ENCODE peak calls at places on chromosome X, in four cellular contexts. S is left lung, J is sciatic nerve, Q is cardiac septum. D is an unnamed sample.

GRCh38 chrX:124217289-124218251 is 114.9 kb upstream of the TEX13D start:
- DNase-seq in S (no peak), J (no peak), Q (peak; percentile 76), D (no peak)

GRCh38 chrX:151814767-151815166 is 80.2 kb downstream of the CNGA2 start:
- DNase-seq in S (no peak), J (no peak), Q (no peak), D (no peak)

GRCh38 chrX:106980952-106981626 is 18.9 kb downstream of the MORC4 start:
- DNase-seq in S (no peak), J (no peak), Q (no peak), D (no peak)

GRCh38 chrX:63426519-63426918 is 75.4 kb upstream of the SPIN4 start:
- DNase-seq in S (no peak), J (no peak), Q (no peak), D (no peak)

GRCh38 chrX:143571521-143571920 is 54.2 kb upstream of the SPANXN3 start:
- DNase-seq in S (no peak), J (no peak), Q (no peak), D (no peak)

GRCh38 chrX:18119856-18120255 is 100.8 kb downstream of the BEND2 start:
- DNase-seq in S (no peak), J (no peak), Q (no peak), D (no peak)

GRCh38 chrX:96703379-96703778 is 18.7 kb downstream of the DIAPH2 start:
- DNase-seq in S (no peak), J (no peak), Q (no peak), D (no peak)

GRCh38 chrX:20421275-20421674 is 154.6 kb upstream of the RPS6KA3 start:
- DNase-seq in S (no peak), J (no peak), Q (no peak), D (no peak)

GRCh38 chrX:119687661-119688413 is 5.1 kb downstream of the SEPTIN6 start:
- DNase-seq in S (no peak), J (no peak), Q (peak; percentile 41), D (no peak)

GRCh38 chrX:11080721-11081120 is 30.4 kb upstream of the HCCS start:
- DNase-seq in S (no peak), J (no peak), Q (no peak), D (no peak)

GRCh38 chrX:20320461-20321159 is 53.9 kb upstream of the RPS6KA3 start:
- DNase-seq in S (no peak), J (no peak), Q (no peak), D (no peak)

GRCh38 chrX:54807524-54808108 is at the start of gene MAGED2:
- DNase-seq in S (no peak), J (peak; percentile 69), Q (no peak), D (no peak)

GRCh38 chrX:23901805-23902204 is 5.9 kb downstream of the APOO start:
- DNase-seq in S (no peak), J (no peak), Q (no peak), D (no peak)

GRCh38 chrX:45710081-45710801 is 509.6 kb upstream of the DIPK2B start:
- DNase-seq in S (no peak), J (no peak), Q (no peak), D (peak; percentile 89)

GRCh38 chrX:21438792-21439191 is 64.6 kb downstream of the CNKSR2 start:
- DNase-seq in S (no peak), J (no peak), Q (no peak), D (no peak)

GRCh38 chrX:150873616-150874015 is 24.9 kb downstream of the CD99L2 start:
- DNase-seq in S (no peak), J (no peak), Q (no peak), D (no peak)

GRCh38 chrX:68633981-68634380 is 13.5 kb upstream of the STARD8 start:
- DNase-seq in S (no peak), J (no peak), Q (no peak), D (no peak)

GRCh38 chrX:13482764-13483552 is 86.4 kb upstream of the EGFL6 start:
- DNase-seq in S (no peak), J (no peak), Q (no peak), D (no peak)

GRCh38 chrX:11703855-11704254 is 38.1 kb upstream of the ARHGAP6 start:
- DNase-seq in S (no peak), J (no peak), Q (no peak), D (no peak)

GRCh38 chrX:131812847-131813825 is 210.0 kb upstream of the STK26 start:
- DNase-seq in S (no peak), J (peak; percentile 88), Q (peak; percentile 88), D (no peak)

GRCh38 chrX:101682723-101683122 is 23.1 kb upstream of the ARMCX2 start:
- DNase-seq in S (no peak), J (no peak), Q (no peak), D (no peak)

GRCh38 chrX:94216738-94217137 is 542.7 kb downstream of the FAM133A start:
- DNase-seq in S (no peak), J (no peak), Q (no peak), D (no peak)

GRCh38 chrX:107213477-107213876 is 7.1 kb downstream of the DNAAF6 start:
- DNase-seq in S (no peak), J (no peak), Q (no peak), D (no peak)

GRCh38 chrX:10197597-10198210 is 40.9 kb downstream of the CLCN4 start:
- DNase-seq in S (no peak), J (no peak), Q (no peak), D (no peak)

GRCh38 chrX:38803286-38803608 is 2.0 kb downstream of the MID1IP1 start:
- DNase-seq in S (no peak), J (no peak), Q (no peak), D (no peak)

D was measured in BJ.